ENCODE peak calls at places on chromosomes 7 and 10, in ten cellular contexts. One of them, this sample, is unnamed.

GRCh38 chr10:49442863-49443262 is 47.0 kb upstream of the DRGX start:
- DNase-seq in MM.1S: no peak
- DNase-seq in A549: no peak
- DNase-seq in psoas muscle: no peak
- DNase-seq in fibroblast of lung: no peak
- DNase-seq in body of pancreas: no peak
- DNase-seq in upper lobe of right lung: no peak
- DNase-seq in WERI-Rb-1: no peak
- DNase-seq in lower lobe of right lung: no peak
- DNase-seq in DND-41: peak
- DNase-seq in this sample: no peak

GRCh38 chr7:101308245-101309085 is 13.1 kb downstream of the IFT22 start:
- DNase-seq in MM.1S: peak
- DNase-seq in A549: peak
- DNase-seq in psoas muscle: peak
- DNase-seq in fibroblast of lung: peak
- DNase-seq in body of pancreas: peak
- DNase-seq in upper lobe of right lung: peak
- DNase-seq in WERI-Rb-1: peak
- DNase-seq in lower lobe of right lung: peak
- DNase-seq in DND-41: no peak
- DNase-seq in this sample: no peak

GRCh38 chr10:373516-374309 is 238.5 kb downstream of the ZMYND11 start:
- DNase-seq in MM.1S: no peak
- DNase-seq in A549: peak
- DNase-seq in psoas muscle: no peak
- DNase-seq in fibroblast of lung: peak
- DNase-seq in body of pancreas: no peak
- DNase-seq in upper lobe of right lung: no peak
- DNase-seq in WERI-Rb-1: no peak
- DNase-seq in lower lobe of right lung: no peak
- DNase-seq in DND-41: peak
- DNase-seq in this sample: no peak

GRCh38 chr10:122188706-122189105 is 82.4 kb upstream of the BTBD16 start:
- DNase-seq in MM.1S: no peak
- DNase-seq in A549: no peak
- DNase-seq in psoas muscle: no peak
- DNase-seq in fibroblast of lung: no peak
- DNase-seq in body of pancreas: no peak
- DNase-seq in upper lobe of right lung: peak
- DNase-seq in WERI-Rb-1: no peak
- DNase-seq in lower lobe of right lung: no peak
- DNase-seq in DND-41: no peak
- DNase-seq in this sample: no peak

GRCh38 chr7:149771199-149771636 is 2.2 kb downstream of the ZNF467 start:
- DNase-seq in MM.1S: no peak
- DNase-seq in A549: no peak
- DNase-seq in psoas muscle: peak
- DNase-seq in fibroblast of lung: no peak
- DNase-seq in body of pancreas: peak
- DNase-seq in upper lobe of right lung: peak
- DNase-seq in WERI-Rb-1: no peak
- DNase-seq in lower lobe of right lung: no peak
- DNase-seq in DND-41: no peak
- DNase-seq in this sample: no peak

GRCh38 chr7:1855396-1856160 is 185.5 kb downstream of the ELFN1 start:
- DNase-seq in MM.1S: no peak
- DNase-seq in A549: no peak
- DNase-seq in psoas muscle: peak
- DNase-seq in fibroblast of lung: no peak
- DNase-seq in body of pancreas: no peak
- DNase-seq in upper lobe of right lung: peak
- DNase-seq in WERI-Rb-1: peak
- DNase-seq in lower lobe of right lung: peak
- DNase-seq in DND-41: no peak
- DNase-seq in this sample: no peak

GRCh38 chr10:68406111-68406814 is 814 bp downstream of the RUFY2 start:
- DNase-seq in MM.1S: peak
- DNase-seq in A549: peak
- DNase-seq in psoas muscle: peak
- DNase-seq in fibroblast of lung: peak
- DNase-seq in body of pancreas: peak
- DNase-seq in upper lobe of right lung: peak
- DNase-seq in WERI-Rb-1: peak
- DNase-seq in lower lobe of right lung: peak
- DNase-seq in DND-41: peak
- DNase-seq in this sample: peak

GRCh38 chr10:130045091-130045652 is 65.5 kb downstream of the C10orf143 start:
- DNase-seq in MM.1S: no peak
- DNase-seq in A549: peak
- DNase-seq in psoas muscle: no peak
- DNase-seq in fibroblast of lung: no peak
- DNase-seq in body of pancreas: no peak
- DNase-seq in upper lobe of right lung: peak
- DNase-seq in WERI-Rb-1: peak
- DNase-seq in lower lobe of right lung: no peak
- DNase-seq in DND-41: peak
- DNase-seq in this sample: no peak

GRCh38 chr10:127148066-127148932 is 48.1 kb downstream of the INSYN2A start:
- DNase-seq in MM.1S: no peak
- DNase-seq in A549: peak
- DNase-seq in psoas muscle: no peak
- DNase-seq in fibroblast of lung: peak
- DNase-seq in body of pancreas: no peak
- DNase-seq in upper lobe of right lung: no peak
- DNase-seq in WERI-Rb-1: no peak
- DNase-seq in lower lobe of right lung: no peak
- DNase-seq in DND-41: no peak
- DNase-seq in this sample: no peak

GRCh38 chr7:76296743-76297740 is 5.4 kb upstream of the HSPB1 start:
- DNase-seq in MM.1S: no peak
- DNase-seq in A549: peak
- DNase-seq in psoas muscle: no peak
- DNase-seq in fibroblast of lung: peak
- DNase-seq in body of pancreas: peak
- DNase-seq in upper lobe of right lung: peak
- DNase-seq in WERI-Rb-1: no peak
- DNase-seq in lower lobe of right lung: peak
- DNase-seq in DND-41: no peak
- DNase-seq in this sample: no peak
- H3K27ac ChIP-seq in MM.1S: no peak
- H3K27ac ChIP-seq in A549: peak
- H3K27ac ChIP-seq in psoas muscle: peak
- H3K27ac ChIP-seq in fibroblast of lung: peak
- H3K27ac ChIP-seq in body of pancreas: peak
- H3K27ac ChIP-seq in upper lobe of right lung: peak
- H3K27ac ChIP-seq in WERI-Rb-1: no peak
- H3K27ac ChIP-seq in lower lobe of right lung: peak
- H3K27ac ChIP-seq in DND-41: no peak
- H3K27ac ChIP-seq in this sample: no peak

GRCh38 chr10:19640864-19641263 is 175.4 kb upstream of the PLXDC2 start:
- DNase-seq in MM.1S: no peak
- DNase-seq in A549: no peak
- DNase-seq in psoas muscle: no peak
- DNase-seq in fibroblast of lung: no peak
- DNase-seq in body of pancreas: no peak
- DNase-seq in upper lobe of right lung: no peak
- DNase-seq in WERI-Rb-1: no peak
- DNase-seq in lower lobe of right lung: no peak
- DNase-seq in DND-41: no peak
- DNase-seq in this sample: no peak

GRCh38 chr10:19638873-19639233 is 177.4 kb upstream of the PLXDC2 start:
- DNase-seq in MM.1S: no peak
- DNase-seq in A549: no peak
- DNase-seq in psoas muscle: no peak
- DNase-seq in fibroblast of lung: no peak
- DNase-seq in body of pancreas: no peak
- DNase-seq in upper lobe of right lung: no peak
- DNase-seq in WERI-Rb-1: no peak
- DNase-seq in lower lobe of right lung: no peak
- DNase-seq in DND-41: no peak
- DNase-seq in this sample: no peak

GRCh38 chr10:19634163-19634562 is 182.1 kb upstream of the PLXDC2 start:
- DNase-seq in MM.1S: no peak
- DNase-seq in A549: no peak
- DNase-seq in psoas muscle: no peak
- DNase-seq in fibroblast of lung: no peak
- DNase-seq in body of pancreas: no peak
- DNase-seq in upper lobe of right lung: no peak
- DNase-seq in WERI-Rb-1: no peak
- DNase-seq in lower lobe of right lung: no peak
- DNase-seq in DND-41: no peak
- DNase-seq in this sample: no peak

DNA sequence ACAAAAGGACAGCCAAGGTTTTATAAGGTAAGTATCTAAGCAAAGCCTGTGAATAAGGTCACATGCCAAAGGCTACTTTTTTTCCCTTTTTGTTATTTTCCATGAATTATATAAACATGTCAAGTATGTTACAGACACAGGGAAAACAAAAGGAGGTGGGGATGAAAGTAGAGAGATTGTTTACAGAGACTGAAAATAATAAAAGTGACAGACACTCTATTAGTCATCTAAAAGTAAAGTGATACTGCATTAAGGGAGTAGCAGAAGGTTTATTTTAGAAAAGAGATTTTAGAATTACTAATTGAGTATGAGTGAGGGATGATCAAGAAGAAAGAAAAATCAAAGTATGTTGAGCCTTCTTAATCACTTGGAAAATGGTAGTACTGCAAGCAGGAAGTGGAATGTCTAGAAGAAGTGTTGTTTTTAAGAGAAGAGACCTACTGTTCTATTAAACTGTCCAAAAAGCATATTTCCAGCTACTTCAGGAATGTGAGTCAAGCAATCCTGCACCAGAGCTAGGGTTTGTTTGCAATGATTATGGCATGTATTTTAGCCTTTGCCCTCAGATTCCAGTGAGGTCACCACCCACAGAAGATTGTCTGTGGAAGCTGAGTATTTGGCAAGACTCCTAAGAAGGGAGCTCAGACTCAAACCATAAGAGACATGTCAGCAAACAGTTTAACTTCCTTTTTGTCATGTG is 177.9 kb upstream of the PLXDC2 start:
- DNase-seq in MM.1S: no peak
- DNase-seq in A549: peak
- DNase-seq in psoas muscle: no peak
- DNase-seq in fibroblast of lung: peak
- DNase-seq in body of pancreas: peak
- DNase-seq in upper lobe of right lung: no peak
- DNase-seq in WERI-Rb-1: no peak
- DNase-seq in lower lobe of right lung: no peak
- DNase-seq in DND-41: no peak
- DNase-seq in this sample: no peak
- H3K27ac ChIP-seq in MM.1S: no peak
- H3K27ac ChIP-seq in A549: no peak
- H3K27ac ChIP-seq in psoas muscle: peak
- H3K27ac ChIP-seq in fibroblast of lung: peak
- H3K27ac ChIP-seq in body of pancreas: peak
- H3K27ac ChIP-seq in upper lobe of right lung: peak
- H3K27ac ChIP-seq in WERI-Rb-1: no peak
- H3K27ac ChIP-seq in lower lobe of right lung: peak
- H3K27ac ChIP-seq in DND-41: no peak
- H3K27ac ChIP-seq in this sample: no peak

GRCh38 chr7:141700848-141701371 is 1.1 kb downstream of the DENND11 start:
- DNase-seq in MM.1S: no peak
- DNase-seq in A549: no peak
- DNase-seq in psoas muscle: no peak
- DNase-seq in fibroblast of lung: no peak
- DNase-seq in body of pancreas: no peak
- DNase-seq in upper lobe of right lung: no peak
- DNase-seq in WERI-Rb-1: peak
- DNase-seq in lower lobe of right lung: no peak
- DNase-seq in DND-41: no peak
- DNase-seq in this sample: no peak

GRCh38 chr7:141702892-141703291 is 926 bp upstream of the DENND11 start:
- DNase-seq in MM.1S: no peak
- DNase-seq in A549: no peak
- DNase-seq in psoas muscle: no peak
- DNase-seq in fibroblast of lung: no peak
- DNase-seq in body of pancreas: no peak
- DNase-seq in upper lobe of right lung: no peak
- DNase-seq in WERI-Rb-1: no peak
- DNase-seq in lower lobe of right lung: no peak
- DNase-seq in DND-41: no peak
- DNase-seq in this sample: no peak

GRCh38 chr7:141701489-141702046 is 398 bp downstream of the DENND11 start:
- DNase-seq in MM.1S: peak
- DNase-seq in A549: no peak
- DNase-seq in psoas muscle: peak
- DNase-seq in fibroblast of lung: peak
- DNase-seq in body of pancreas: peak
- DNase-seq in upper lobe of right lung: peak
- DNase-seq in WERI-Rb-1: peak
- DNase-seq in lower lobe of right lung: peak
- DNase-seq in DND-41: peak
- DNase-seq in this sample: peak

GRCh38 chr7:141700291-141700847 is 1.6 kb downstream of the DENND11 start:
- DNase-seq in MM.1S: no peak
- DNase-seq in A549: no peak
- DNase-seq in psoas muscle: no peak
- DNase-seq in fibroblast of lung: no peak
- DNase-seq in body of pancreas: no peak
- DNase-seq in upper lobe of right lung: no peak
- DNase-seq in WERI-Rb-1: no peak
- DNase-seq in lower lobe of right lung: no peak
- DNase-seq in DND-41: no peak
- DNase-seq in this sample: no peak

DNA sequence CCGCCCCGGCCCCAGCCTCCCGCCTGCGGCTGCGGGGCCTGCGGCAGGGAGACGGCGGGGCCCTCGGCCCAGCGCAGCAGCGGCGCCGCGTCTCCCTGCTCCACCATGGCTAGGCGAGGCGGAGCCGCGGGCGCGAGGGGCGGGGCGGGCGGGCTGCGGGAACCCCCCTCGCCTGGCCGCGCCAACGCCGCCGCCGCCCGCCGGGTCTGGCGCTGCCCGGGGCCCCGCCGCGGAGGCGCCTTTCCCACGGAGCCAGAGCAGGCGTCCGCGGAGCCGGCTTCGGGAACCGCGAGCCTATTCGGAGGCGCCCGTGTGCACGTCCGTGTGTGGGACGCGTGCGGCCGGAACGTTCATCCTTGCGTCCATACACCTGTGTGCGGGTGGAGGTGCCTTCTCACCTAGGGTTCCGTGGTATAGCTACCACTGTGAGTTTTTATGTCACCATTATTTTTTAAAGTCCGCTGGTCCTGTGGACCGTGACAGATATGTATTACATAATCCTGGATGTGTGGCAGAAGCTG is at the start of gene DENND11:
- DNase-seq in MM.1S: peak
- DNase-seq in A549: no peak
- DNase-seq in psoas muscle: peak
- DNase-seq in fibroblast of lung: peak
- DNase-seq in body of pancreas: peak
- DNase-seq in upper lobe of right lung: peak
- DNase-seq in WERI-Rb-1: peak
- DNase-seq in lower lobe of right lung: peak
- DNase-seq in DND-41: peak
- DNase-seq in this sample: peak
- H3K27ac ChIP-seq in MM.1S: no peak
- H3K27ac ChIP-seq in A549: peak
- H3K27ac ChIP-seq in psoas muscle: peak
- H3K27ac ChIP-seq in fibroblast of lung: no peak
- H3K27ac ChIP-seq in body of pancreas: peak
- H3K27ac ChIP-seq in upper lobe of right lung: peak
- H3K27ac ChIP-seq in WERI-Rb-1: no peak
- H3K27ac ChIP-seq in lower lobe of right lung: peak
- H3K27ac ChIP-seq in DND-41: peak
- H3K27ac ChIP-seq in this sample: peak

GRCh38 chr7:96497567-96497966 is 175.7 kb upstream of the SLC25A13 start:
- DNase-seq in MM.1S: no peak
- DNase-seq in A549: no peak
- DNase-seq in psoas muscle: no peak
- DNase-seq in fibroblast of lung: no peak
- DNase-seq in body of pancreas: no peak
- DNase-seq in upper lobe of right lung: no peak
- DNase-seq in WERI-Rb-1: no peak
- DNase-seq in lower lobe of right lung: no peak
- DNase-seq in DND-41: no peak
- DNase-seq in this sample: no peak
- H3K27ac ChIP-seq in MM.1S: no peak
- H3K27ac ChIP-seq in A549: no peak
- H3K27ac ChIP-seq in psoas muscle: no peak
- H3K27ac ChIP-seq in fibroblast of lung: no peak
- H3K27ac ChIP-seq in body of pancreas: no peak
- H3K27ac ChIP-seq in upper lobe of right lung: no peak
- H3K27ac ChIP-seq in WERI-Rb-1: no peak
- H3K27ac ChIP-seq in lower lobe of right lung: no peak
- H3K27ac ChIP-seq in DND-41: no peak
- H3K27ac ChIP-seq in this sample: no peak

This sample was measured in CD4-positive, alpha-beta T cell.